ENCODE peak calls at places on chromosomes 4 and X, in eight cellular contexts. One of them, this sample, is unnamed.

GRCh38 chrX:118795528-118795927 is 28.1 kb upstream of the ZCCHC12 start:
- DNase-seq in left lung: no peak
- DNase-seq in suprapubic skin: no peak
- DNase-seq in cardiac muscle cell: peak
- DNase-seq in coronary artery: no peak
- DNase-seq in lower lobe of right lung: no peak
- DNase-seq in kidney: no peak
- DNase-seq in stomach: no peak
- DNase-seq in this sample: no peak

GRCh38 chr4:74618659-74619058 is 173.7 kb downstream of the AREG start:
- DNase-seq in left lung: no peak
- DNase-seq in suprapubic skin: no peak
- DNase-seq in cardiac muscle cell: peak
- DNase-seq in coronary artery: no peak
- DNase-seq in lower lobe of right lung: no peak
- DNase-seq in kidney: no peak
- DNase-seq in stomach: no peak
- DNase-seq in this sample: no peak

GRCh38 chr4:70183168-70183939 is 12.2 kb upstream of the ODAM start:
- DNase-seq in left lung: no peak
- DNase-seq in suprapubic skin: no peak
- DNase-seq in cardiac muscle cell: peak
- DNase-seq in coronary artery: no peak
- DNase-seq in lower lobe of right lung: no peak
- DNase-seq in kidney: no peak
- DNase-seq in stomach: peak
- DNase-seq in this sample: no peak

GRCh38 chr4:47381172-47381571 is 82.3 kb downstream of the COMMD8 start:
- DNase-seq in left lung: no peak
- DNase-seq in suprapubic skin: no peak
- DNase-seq in cardiac muscle cell: no peak
- DNase-seq in coronary artery: no peak
- DNase-seq in lower lobe of right lung: no peak
- DNase-seq in kidney: no peak
- DNase-seq in stomach: no peak
- DNase-seq in this sample: no peak

GRCh38 chrX:39158801-39159657 is 357.8 kb downstream of the MID1IP1 start:
- DNase-seq in left lung: peak
- DNase-seq in suprapubic skin: no peak
- DNase-seq in cardiac muscle cell: peak
- DNase-seq in coronary artery: no peak
- DNase-seq in lower lobe of right lung: peak
- DNase-seq in kidney: no peak
- DNase-seq in stomach: no peak
- DNase-seq in this sample: no peak

GRCh38 chr4:103012085-103012484 is 7.4 kb downstream of the SLC9B1 start:
- DNase-seq in left lung: no peak
- DNase-seq in suprapubic skin: no peak
- DNase-seq in cardiac muscle cell: peak
- DNase-seq in coronary artery: no peak
- DNase-seq in lower lobe of right lung: no peak
- DNase-seq in kidney: no peak
- DNase-seq in stomach: no peak
- DNase-seq in this sample: no peak

GRCh38 chrX:9433596-9433995 is 31.3 kb upstream of the TBL1X start:
- DNase-seq in left lung: no peak
- DNase-seq in suprapubic skin: no peak
- DNase-seq in cardiac muscle cell: peak
- DNase-seq in coronary artery: no peak
- DNase-seq in lower lobe of right lung: no peak
- DNase-seq in kidney: no peak
- DNase-seq in stomach: no peak
- DNase-seq in this sample: no peak

GRCh38 chrX:137195991-137196390 is 162.2 kb upstream of the GPR101 start:
- DNase-seq in left lung: no peak
- DNase-seq in suprapubic skin: no peak
- DNase-seq in cardiac muscle cell: peak
- DNase-seq in coronary artery: no peak
- DNase-seq in lower lobe of right lung: no peak
- DNase-seq in kidney: no peak
- DNase-seq in stomach: no peak
- DNase-seq in this sample: no peak

GRCh38 chrX:113741744-113742143 is 842.1 kb upstream of the HTR2C start:
- DNase-seq in left lung: no peak
- DNase-seq in suprapubic skin: no peak
- DNase-seq in cardiac muscle cell: peak
- DNase-seq in coronary artery: no peak
- DNase-seq in lower lobe of right lung: no peak
- DNase-seq in kidney: no peak
- DNase-seq in stomach: no peak
- DNase-seq in this sample: no peak

GRCh38 chrX:85084770-85085393 is 81.2 kb downstream of the APOOL start:
- DNase-seq in left lung: no peak
- DNase-seq in suprapubic skin: no peak
- DNase-seq in cardiac muscle cell: peak
- DNase-seq in coronary artery: no peak
- DNase-seq in lower lobe of right lung: no peak
- DNase-seq in kidney: no peak
- DNase-seq in stomach: no peak
- DNase-seq in this sample: no peak

GRCh38 chr4:108191269-108191914 is 22.7 kb upstream of the LEF1 start:
- DNase-seq in left lung: no peak
- DNase-seq in suprapubic skin: no peak
- DNase-seq in cardiac muscle cell: no peak
- DNase-seq in coronary artery: no peak
- DNase-seq in lower lobe of right lung: no peak
- DNase-seq in kidney: no peak
- DNase-seq in stomach: no peak
- DNase-seq in this sample: no peak

GRCh38 chr4:107035711-107036601 is at the start of gene DKK2:
- DNase-seq in left lung: no peak
- DNase-seq in suprapubic skin: peak
- DNase-seq in cardiac muscle cell: peak
- DNase-seq in coronary artery: no peak
- DNase-seq in lower lobe of right lung: peak
- DNase-seq in kidney: peak
- DNase-seq in stomach: no peak
- DNase-seq in this sample: peak

GRCh38 chrX:40109288-40110008 is 11.7 kb upstream of the BCOR start:
- DNase-seq in left lung: no peak
- DNase-seq in suprapubic skin: no peak
- DNase-seq in cardiac muscle cell: peak
- DNase-seq in coronary artery: no peak
- DNase-seq in lower lobe of right lung: peak
- DNase-seq in kidney: peak
- DNase-seq in stomach: peak
- DNase-seq in this sample: peak

GRCh38 chr4:3526456-3526855 is 5.8 kb downstream of the LRPAP1 start:
- DNase-seq in left lung: peak
- DNase-seq in suprapubic skin: no peak
- DNase-seq in cardiac muscle cell: no peak
- DNase-seq in coronary artery: no peak
- DNase-seq in lower lobe of right lung: peak
- DNase-seq in kidney: peak
- DNase-seq in stomach: no peak
- DNase-seq in this sample: peak

GRCh38 chrX:34401411-34401810 is 255.7 kb downstream of the TMEM47 start:
- DNase-seq in left lung: no peak
- DNase-seq in suprapubic skin: no peak
- DNase-seq in cardiac muscle cell: no peak
- DNase-seq in coronary artery: no peak
- DNase-seq in lower lobe of right lung: no peak
- DNase-seq in kidney: no peak
- DNase-seq in stomach: no peak
- DNase-seq in this sample: no peak

GRCh38 chrX:131791608-131792355 is 231.3 kb upstream of the STK26 start:
- DNase-seq in left lung: no peak
- DNase-seq in suprapubic skin: no peak
- DNase-seq in cardiac muscle cell: no peak
- DNase-seq in coronary artery: no peak
- DNase-seq in lower lobe of right lung: no peak
- DNase-seq in kidney: no peak
- DNase-seq in stomach: no peak
- DNase-seq in this sample: no peak

GRCh38 chrX:78595901-78596502 is 63.1 kb downstream of the RTL3 start:
- DNase-seq in left lung: no peak
- DNase-seq in suprapubic skin: no peak
- DNase-seq in cardiac muscle cell: peak
- DNase-seq in coronary artery: no peak
- DNase-seq in lower lobe of right lung: no peak
- DNase-seq in kidney: no peak
- DNase-seq in stomach: no peak
- DNase-seq in this sample: no peak

GRCh38 chr4:151324449-151325319 is 721 bp downstream of the SH3D19 start:
- DNase-seq in left lung: peak
- DNase-seq in suprapubic skin: no peak
- DNase-seq in cardiac muscle cell: peak
- DNase-seq in coronary artery: peak
- DNase-seq in lower lobe of right lung: peak
- DNase-seq in kidney: peak
- DNase-seq in stomach: peak
- DNase-seq in this sample: no peak

GRCh38 chr4:113169368-113169767 is 119.9 kb downstream of the ANK2 start:
- DNase-seq in left lung: no peak
- DNase-seq in suprapubic skin: no peak
- DNase-seq in cardiac muscle cell: no peak
- DNase-seq in coronary artery: no peak
- DNase-seq in lower lobe of right lung: no peak
- DNase-seq in kidney: no peak
- DNase-seq in stomach: no peak
- DNase-seq in this sample: no peak

GRCh38 chr4:88722828-88723227 is 25.2 kb upstream of the NAP1L5 start:
- DNase-seq in left lung: no peak
- DNase-seq in suprapubic skin: no peak
- DNase-seq in cardiac muscle cell: no peak
- DNase-seq in coronary artery: no peak
- DNase-seq in lower lobe of right lung: no peak
- DNase-seq in kidney: no peak
- DNase-seq in stomach: no peak
- DNase-seq in this sample: no peak

GRCh38 chr4:80208606-80209005 is 11.3 kb downstream of the PRDM8 start:
- DNase-seq in left lung: no peak
- DNase-seq in suprapubic skin: no peak
- DNase-seq in cardiac muscle cell: no peak
- DNase-seq in coronary artery: no peak
- DNase-seq in lower lobe of right lung: no peak
- DNase-seq in kidney: no peak
- DNase-seq in stomach: no peak
- DNase-seq in this sample: no peak

DNA sequence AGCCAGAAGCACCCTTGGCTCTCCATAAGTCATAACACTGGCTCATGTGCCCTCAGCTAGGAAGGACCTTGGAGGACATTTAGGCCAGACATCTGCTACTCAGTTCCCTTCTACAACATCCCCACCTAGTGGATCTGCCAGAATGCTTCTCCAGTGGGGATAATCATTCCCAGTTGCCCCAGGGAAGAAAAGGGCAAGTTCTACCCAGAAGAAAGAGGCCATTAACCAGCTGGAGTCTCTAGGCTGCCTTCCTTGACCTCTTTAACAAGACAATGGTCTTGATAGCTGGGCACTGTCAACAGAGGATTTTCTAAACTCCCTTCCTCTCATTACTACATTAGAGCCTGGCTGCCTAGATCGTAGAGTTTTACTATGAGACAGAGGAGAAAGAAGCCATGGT is 42.0 kb downstream of the LGI2 start:
- DNase-seq in left lung: no peak
- DNase-seq in suprapubic skin: no peak
- DNase-seq in cardiac muscle cell: peak
- DNase-seq in coronary artery: no peak
- DNase-seq in lower lobe of right lung: no peak
- DNase-seq in kidney: no peak
- DNase-seq in stomach: no peak
- DNase-seq in this sample: no peak
- TF ChIP-seq CTCF in left lung: peak
- TF ChIP-seq CTCF in suprapubic skin: no peak
- TF ChIP-seq CTCF in cardiac muscle cell: peak
- TF ChIP-seq CTCF in coronary artery: no peak
- TF ChIP-seq CTCF in lower lobe of right lung: peak
- TF ChIP-seq CTCF in kidney: peak
- TF ChIP-seq CTCF in stomach: no peak
- TF ChIP-seq CTCF in this sample: no peak

GRCh38 chr4:120003193-120003592 is 63.5 kb downstream of the MAD2L1 start:
- DNase-seq in left lung: no peak
- DNase-seq in suprapubic skin: no peak
- DNase-seq in cardiac muscle cell: no peak
- DNase-seq in coronary artery: no peak
- DNase-seq in lower lobe of right lung: no peak
- DNase-seq in kidney: no peak
- DNase-seq in stomach: no peak
- DNase-seq in this sample: no peak
- H3K4me3 ChIP-seq in left lung: no peak
- H3K4me3 ChIP-seq in suprapubic skin: no peak
- H3K4me3 ChIP-seq in cardiac muscle cell: no peak
- H3K4me3 ChIP-seq in coronary artery: no peak
- H3K4me3 ChIP-seq in lower lobe of right lung: no peak
- H3K4me3 ChIP-seq in kidney: no peak
- H3K4me3 ChIP-seq in stomach: no peak
- H3K4me3 ChIP-seq in this sample: no peak

GRCh38 chrX:44017726-44018125 is 44.5 kb upstream of the NDP start:
- DNase-seq in left lung: no peak
- DNase-seq in suprapubic skin: no peak
- DNase-seq in cardiac muscle cell: no peak
- DNase-seq in coronary artery: no peak
- DNase-seq in lower lobe of right lung: no peak
- DNase-seq in kidney: no peak
- DNase-seq in stomach: no peak
- DNase-seq in this sample: no peak

GRCh38 chrX:44020693-44021092 is 47.5 kb upstream of the NDP start:
- DNase-seq in left lung: no peak
- DNase-seq in suprapubic skin: no peak
- DNase-seq in cardiac muscle cell: no peak
- DNase-seq in coronary artery: no peak
- DNase-seq in lower lobe of right lung: no peak
- DNase-seq in kidney: no peak
- DNase-seq in stomach: no peak
- DNase-seq in this sample: no peak

GRCh38 chrX:44019911-44020310 is 46.7 kb upstream of the NDP start:
- DNase-seq in left lung: no peak
- DNase-seq in suprapubic skin: no peak
- DNase-seq in cardiac muscle cell: no peak
- DNase-seq in coronary artery: no peak
- DNase-seq in lower lobe of right lung: no peak
- DNase-seq in kidney: no peak
- DNase-seq in stomach: no peak
- DNase-seq in this sample: no peak

GRCh38 chrX:44025611-44026010 is 52.4 kb upstream of the NDP start:
- DNase-seq in left lung: no peak
- DNase-seq in suprapubic skin: no peak
- DNase-seq in cardiac muscle cell: peak
- DNase-seq in coronary artery: no peak
- DNase-seq in lower lobe of right lung: no peak
- DNase-seq in kidney: no peak
- DNase-seq in stomach: no peak
- DNase-seq in this sample: no peak

GRCh38 chrX:44022964-44023363 is 49.8 kb upstream of the NDP start:
- DNase-seq in left lung: no peak
- DNase-seq in suprapubic skin: no peak
- DNase-seq in cardiac muscle cell: no peak
- DNase-seq in coronary artery: no peak
- DNase-seq in lower lobe of right lung: no peak
- DNase-seq in kidney: no peak
- DNase-seq in stomach: peak
- DNase-seq in this sample: no peak
- H3K27ac ChIP-seq in left lung: no peak
- H3K27ac ChIP-seq in suprapubic skin: no peak
- H3K27ac ChIP-seq in cardiac muscle cell: no peak
- H3K27ac ChIP-seq in coronary artery: no peak
- H3K27ac ChIP-seq in lower lobe of right lung: no peak
- H3K27ac ChIP-seq in kidney: no peak
- H3K27ac ChIP-seq in stomach: no peak
- H3K27ac ChIP-seq in this sample: no peak

GRCh38 chr4:155973639-155974475 is 20.2 kb upstream of the CTSO start:
- DNase-seq in left lung: no peak
- DNase-seq in suprapubic skin: no peak
- DNase-seq in cardiac muscle cell: peak
- DNase-seq in coronary artery: no peak
- DNase-seq in lower lobe of right lung: no peak
- DNase-seq in kidney: no peak
- DNase-seq in stomach: no peak
- DNase-seq in this sample: no peak
- TF ChIP-seq CTCF in left lung: no peak
- TF ChIP-seq CTCF in suprapubic skin: no peak
- TF ChIP-seq CTCF in cardiac muscle cell: no peak
- TF ChIP-seq CTCF in coronary artery: no peak
- TF ChIP-seq CTCF in lower lobe of right lung: no peak
- TF ChIP-seq CTCF in kidney: no peak
- TF ChIP-seq CTCF in stomach: no peak
- TF ChIP-seq CTCF in this sample: no peak

This sample was measured in spleen.